ENCODE peak calls at places on chromosome 2, in ten cellular contexts. Q, D, G, X, Z, M, V, K, Y and C are unnamed samples.

GRCh38 chr2:45834858-45835257 is 183.4 kb downstream of the PRKCE start:
- DNase-seq in M (no peak), Q (no peak), D (no peak), Z (no peak), G (no peak), Y (no peak), K (no peak), V (no peak), X (no peak), C (no peak)

GRCh38 chr2:19801367-19802087 is 100.3 kb downstream of the TTC32 start:
- DNase-seq in V (no peak), X (no peak), D (no peak), K (peak; percentile 98), Q (no peak), M (peak; percentile 84), Z (no peak), G (no peak), Y (peak; percentile 98), C (peak; percentile 97)

GRCh38 chr2:31457651-31458050 is 43.1 kb upstream of the XDH start:
- DNase-seq in Q (no peak), K (no peak), V (no peak), Y (no peak), Z (no peak), M (no peak), X (no peak), D (no peak), G (no peak), C (no peak)

GRCh38 chr2:17470855-17471641 is 47.2 kb downstream of the RAD51AP2 start:
- DNase-seq in D (peak; percentile 2), X (no peak), K (peak; percentile 75), Q (no peak), Y (peak; percentile 79), V (no peak), M (no peak), G (peak; percentile 52), Z (no peak), C (peak; percentile 0)

GRCh38 chr2:174180165-174180724 is 68.1 kb downstream of the OLA1 start:
- DNase-seq in Y (no peak), X (no peak), Z (no peak), D (peak; percentile 3), M (no peak), V (no peak), Q (no peak), G (peak; percentile 31), K (no peak), C (no peak)

GRCh38 chr2:45237128-45237527 is 227.9 kb upstream of the SIX2 start:
- DNase-seq in G (no peak), K (peak; percentile 25), D (no peak), Y (peak; percentile 46), V (no peak), X (no peak), M (no peak), Q (no peak), Z (no peak), C (peak; percentile 26)

GRCh38 chr2:28547906-28548600 is 52.2 kb downstream of the PLB1 start:
- DNase-seq in K (no peak), V (no peak), Z (no peak), X (no peak), G (no peak), Q (no peak), D (peak; percentile 42), Y (no peak), M (no peak), C (no peak)

GRCh38 chr2:221671515-221671914 is 99.4 kb upstream of the EPHA4 start:
- DNase-seq in K (peak; percentile 46), Y (peak; percentile 74), D (no peak), Z (no peak), Q (no peak), X (no peak), M (no peak), V (no peak), G (no peak), C (peak; percentile 44)

GRCh38 chr2:31083204-31083993 is 54.8 kb downstream of the GALNT14 start:
- DNase-seq in Q (no peak), Y (no peak), D (peak; percentile 92), G (no peak), K (no peak), V (no peak), Z (no peak), M (no peak), X (no peak), C (no peak)

GRCh38 chr2:105538840-105539239 is 140.0 kb upstream of the FHL2 start:
- DNase-seq in X (no peak), Z (no peak), M (no peak), G (no peak), D (no peak), K (no peak), Y (no peak), Q (no peak), V (no peak), C (no peak)

GRCh38 chr2:223054193-223054781 is 2.3 kb downstream of the KCNE4 start:
- DNase-seq in D (no peak), M (peak; percentile 93), V (no peak), X (no peak), Y (peak; percentile 83), Z (no peak), Q (no peak), G (no peak), K (peak; percentile 78), C (no peak)

GRCh38 chr2:12807907-12808810 is 91.4 kb downstream of the TRIB2 start:
- DNase-seq in G (no peak), V (no peak), X (no peak), Y (no peak), K (no peak), D (no peak), M (no peak), Z (no peak), Q (no peak), C (no peak)

GRCh38 chr2:170254293-170254732 is 76.4 kb downstream of the MYO3B start:
- DNase-seq in X (no peak), V (no peak), D (no peak), K (no peak), Y (no peak), M (no peak), Q (no peak), Z (no peak), G (no peak), C (no peak)

GRCh38 chr2:145906356-145906755 is 1386.4 kb upstream of the ZEB2 start:
- DNase-seq in X (no peak), D (no peak), M (no peak), Y (no peak), V (no peak), K (no peak), Z (no peak), G (no peak), Q (no peak), C (no peak)

GRCh38 chr2:75428060-75428459 is 132.7 kb downstream of the EVA1A start:
- DNase-seq in X (no peak), V (no peak), D (no peak), K (no peak), Q (no peak), G (no peak), Y (no peak), M (no peak), Z (no peak), C (no peak)

GRCh38 chr2:228164718-228165117 is 16.8 kb downstream of the SPHKAP start:
- DNase-seq in X (no peak), D (no peak), Z (no peak), Y (no peak), Q (no peak), K (no peak), G (no peak), V (no peak), M (no peak), C (no peak)

GRCh38 chr2:127157651-127158460 is 50.9 kb upstream of the BIN1 start:
- DNase-seq in Z (no peak), D (no peak), X (no peak), M (no peak), V (no peak), Q (no peak), Y (peak; percentile 45), K (no peak), G (peak; percentile 73), C (peak; percentile 50)

GRCh38 chr2:133641497-133641896 is 73.2 kb upstream of the NCKAP5 start:
- DNase-seq in V (no peak), Y (peak; percentile 20), X (no peak), G (peak; percentile 16), D (peak; percentile 35), Z (no peak), Q (no peak), K (no peak), M (no peak), C (no peak)

GRCh38 chr2:215879977-215880940 is 133.1 kb downstream of the MREG start:
- DNase-seq in G (no peak), D (no peak), Z (no peak), M (no peak), Q (no peak), K (no peak), Y (peak; percentile 59), V (no peak), X (no peak), C (no peak)

GRCh38 chr2:86790828-86791561 is at the start of gene CD8A:
- DNase-seq in V (no peak), Q (no peak), M (no peak), K (no peak), X (peak; percentile 53), Y (peak; percentile 20), Z (no peak), G (peak; percentile 47), D (peak; percentile 21), C (no peak)

GRCh38 chr2:106098081-106098480 is 96.0 kb downstream of the UXS1 start:
- DNase-seq in X (no peak), Y (peak; percentile 15), G (peak; percentile 27), D (no peak), K (no peak), Q (no peak), M (no peak), Z (no peak), V (no peak), C (no peak)

GRCh38 chr2:215747244-215747620 is 266.1 kb downstream of the MREG start:
- DNase-seq in Y (no peak), D (no peak), K (peak; percentile 49), M (no peak), V (no peak), Q (no peak), X (no peak), G (no peak), Z (no peak), C (no peak)

GRCh38 chr2:235766206-235766794 is 272.5 kb downstream of the AGAP1 start:
- DNase-seq in Z (peak; percentile 81), D (peak; percentile 79), Y (peak; percentile 84), X (peak; percentile 84), Q (peak; percentile 21), M (peak; percentile 57), K (peak; percentile 84), V (peak; percentile 8), G (peak; percentile 78), C (peak; percentile 48)

GRCh38 chr2:215420471-215420935 is 15.4 kb downstream of the FN1 start:
- DNase-seq in X (no peak), D (no peak), Q (no peak), Y (peak; percentile 52), K (peak; percentile 42), Z (no peak), V (no peak), G (no peak), M (no peak), C (no peak)

GRCh38 chr2:239599299-239599698 is 198.5 kb upstream of the HDAC4 start:
- DNase-seq in Y (no peak), X (no peak), G (no peak), M (no peak), D (no peak), Z (no peak), V (no peak), Q (no peak), K (no peak), C (no peak)

GRCh38 chr2:127634066-127634617 is 11.8 kb upstream of the GPR17 start:
- DNase-seq in V (no peak), Z (no peak), X (no peak), Y (no peak), M (no peak), D (no peak), Q (no peak), G (no peak), K (no peak), C (peak; percentile 21)

GRCh38 chr2:173903611-173904394 is 61.4 kb downstream of the SP3 start:
- DNase-seq in V (no peak), Q (no peak), M (no peak), D (no peak), X (no peak), Y (peak; percentile 49), G (no peak), Z (no peak), K (no peak), C (peak; percentile 21)